ENCODE peak calls at places on chromosomes 1 and 21, in eight cellular contexts. L is pancreas, M is psoas muscle, Z is transverse colon, W is body of pancreas, Q is GM06990, G is stomach, N is fibroblast of the aortic adventitia. H is an unnamed sample.

GRCh38 chr1:237105826-237106225 is 63.8 kb downstream of the RYR2 start:
- DNase-seq in L (no peak), W (no peak), Z (no peak), Q (no peak), M (no peak), N (no peak), G (no peak), H (no peak)

GRCh38 chr1:2588661-2589330 is 2.2 kb downstream of the PRXL2B start:
- DNase-seq in Q (no peak), L (no peak), W (no peak), N (no peak), M (peak), G (no peak), Z (no peak), H (no peak)

GRCh38 chr1:41481109-41481775 is 3.2 kb downstream of the EDN2 start:
- DNase-seq in W (no peak), G (no peak), M (peak), L (no peak), Q (no peak), N (no peak), Z (no peak), H (no peak)

GRCh38 chr1:208232639-208233038 is 11.5 kb downstream of the PLXNA2 start:
- DNase-seq in N (no peak), M (no peak), Q (no peak), W (no peak), Z (no peak), G (no peak), L (no peak), H (no peak)

GRCh38 chr1:150619576-150620509 is 9.6 kb downstream of the ENSA start:
- DNase-seq in G (no peak), L (peak), Z (no peak), N (peak), W (peak), Q (no peak), M (no peak), H (peak)

GRCh38 chr1:3971981-3972380 is 71.9 kb upstream of the C1orf174 start:
- DNase-seq in N (no peak), G (no peak), Z (no peak), L (no peak), W (no peak), M (no peak), Q (no peak), H (no peak)

GRCh38 chr1:154583691-154584212 is 16.2 kb downstream of the CHRNB2 start:
- DNase-seq in L (no peak), Z (no peak), M (no peak), W (no peak), N (peak), G (no peak), Q (no peak), H (no peak)

GRCh38 chr1:39608906-39609305 is 30.5 kb downstream of the HEYL start:
- DNase-seq in W (no peak), L (no peak), N (no peak), Q (no peak), M (no peak), G (no peak), Z (no peak), H (no peak)

GRCh38 chr1:235943581-235944114 is 76.9 kb upstream of the LYST start:
- DNase-seq in G (no peak), L (no peak), Q (no peak), N (peak), Z (no peak), M (no peak), W (no peak), H (peak)

GRCh38 chr1:151189638-151190445 is at the start of gene VPS72:
- DNase-seq in W (peak), Q (peak), N (peak), Z (peak), L (peak), M (peak), G (peak), H (peak)

GRCh38 chr21:42561742-42562141 is 48.1 kb downstream of the SLC37A1 start:
- DNase-seq in W (peak), G (no peak), Z (peak), L (no peak), M (no peak), N (no peak), Q (peak), H (no peak)

GRCh38 chr1:110605901-110606783 is at the start of gene KCNA2:
- DNase-seq in Z (peak), N (no peak), M (peak), G (peak), L (peak), Q (no peak), W (peak), H (peak)

GRCh38 chr1:151373196-151373595 is 691 bp upstream of the SELENBP1 start:
- DNase-seq in Q (no peak), M (no peak), Z (no peak), W (no peak), L (no peak), G (no peak), N (no peak), H (no peak)

GRCh38 chr1:151124763-151125403 is 21.5 kb downstream of the SEMA6C start:
- DNase-seq in N (no peak), L (no peak), W (peak), M (no peak), Q (no peak), G (no peak), Z (no peak), H (no peak)

GRCh38 chr1:204760350-204761134 is 75.0 kb upstream of the LRRN2 start:
- DNase-seq in Q (no peak), N (no peak), L (no peak), G (no peak), W (no peak), Z (no peak), M (no peak), H (peak)

GRCh38 chr1:227072991-227073390 is 132.9 kb downstream of the COQ8A start:
- DNase-seq in N (peak), L (no peak), W (no peak), M (no peak), Q (peak), G (no peak), Z (no peak), H (no peak)

GRCh38 chr1:230101556-230101955 is 34.5 kb downstream of the GALNT2 start:
- DNase-seq in Z (no peak), W (no peak), L (no peak), M (no peak), Q (no peak), N (peak), G (no peak), H (no peak)

GRCh38 chr1:208084764-208085163 is 159.4 kb downstream of the PLXNA2 start:
- DNase-seq in G (no peak), M (no peak), N (no peak), Q (no peak), L (no peak), W (no peak), Z (no peak), H (no peak)

GRCh38 chr1:16118706-16119105 is 37.2 kb downstream of the EPHA2 start:
- DNase-seq in Z (no peak), Q (no peak), M (no peak), N (no peak), W (no peak), L (no peak), G (no peak), H (no peak)

GRCh38 chr1:147509786-147510360 is 31.4 kb upstream of the BCL9 start:
- DNase-seq in N (no peak), Q (no peak), Z (no peak), M (no peak), G (no peak), L (no peak), W (no peak), H (no peak)

GRCh38 chr1:12171206-12172041 is 4.6 kb downstream of the TNFRSF1B start:
- DNase-seq in W (no peak), N (no peak), L (no peak), G (no peak), Q (no peak), M (no peak), Z (no peak), H (no peak)

GRCh38 chr1:67393240-67393639 is 37.0 kb downstream of the SERBP1 start:
- DNase-seq in Z (peak), M (peak), N (no peak), Q (no peak), G (peak), W (peak), L (peak), H (no peak)

GRCh38 chr1:41152622-41153044 is 89.5 kb downstream of the SCMH1 start:
- DNase-seq in G (no peak), L (no peak), M (no peak), Q (no peak), N (peak), Z (no peak), W (peak), H (peak)

GRCh38 chr1:10704383-10704882 is 92.0 kb downstream of the CASZ1 start:
- DNase-seq in N (no peak), Q (no peak), Z (no peak), G (peak), M (no peak), W (peak), L (peak), H (no peak)

GRCh38 chr1:100699744-100700143 is 19.8 kb upstream of the VCAM1 start:
- DNase-seq in M (no peak), N (peak), Z (no peak), W (no peak), L (no peak), G (no peak), Q (no peak), H (no peak)

GRCh38 chr21:32364387-32364786 is 28.4 kb downstream of the URB1 start:
- DNase-seq in L (no peak), N (peak), M (no peak), Q (no peak), Z (peak), G (peak), W (no peak), H (no peak)

GRCh38 chr1:41484881-41485280 is 398 bp upstream of the EDN2 start:
- DNase-seq in Z (no peak), G (no peak), Q (no peak), L (no peak), W (no peak), M (no peak), N (no peak), H (no peak)

GRCh38 chr1:10710489-10710888 is 86.0 kb downstream of the CASZ1 start:
- DNase-seq in L (no peak), M (peak), Q (no peak), Z (no peak), G (no peak), N (no peak), W (no peak), H (no peak)

GRCh38 chr1:221689138-221689537 is 52.8 kb downstream of the DUSP10 start:
- DNase-seq in M (no peak), Z (no peak), N (no peak), Q (no peak), W (no peak), L (no peak), G (no peak), H (no peak)

GRCh38 chr21:34909492-34910292 is 139.4 kb downstream of the RUNX1 start:
- DNase-seq in G (no peak), M (no peak), W (no peak), Z (no peak), N (peak), Q (no peak), L (no peak), H (no peak)

GRCh38 chr1:178653091-178653490 is 72.0 kb upstream of the RALGPS2 start:
- DNase-seq in M (no peak), L (no peak), Q (no peak), G (peak), W (no peak), N (no peak), Z (peak), H (peak)

GRCh38 chr21:33682992-33683627 is 40.8 kb downstream of the ITSN1 start:
- DNase-seq in Q (no peak), L (no peak), G (no peak), M (no peak), W (no peak), N (peak), Z (no peak), H (peak)

GRCh38 chr21:23743821-23744220 is 1863.5 kb downstream of the MRPL39 start:
- DNase-seq in G (no peak), M (no peak), Z (no peak), N (no peak), W (no peak), L (no peak), Q (no peak), H (no peak)

GRCh38 chr21:23740463-23740862 is 1866.8 kb downstream of the MRPL39 start:
- DNase-seq in M (no peak), Z (no peak), Q (no peak), N (no peak), W (no peak), G (no peak), L (no peak), H (no peak)
- TF ChIP-seq CTCF in M (no peak), Z (no peak), Q (no peak), N (no peak), W (no peak), G (no peak), L (no peak), H (no peak)

GRCh38 chr21:39350094-39351006 is 1.5 kb upstream of the HMGN1 start:
- DNase-seq in W (no peak), L (no peak), Z (no peak), Q (no peak), G (no peak), N (peak), M (no peak), H (peak)
- H3K4me3 ChIP-seq in W (no peak), L (peak), Z (peak), Q (peak), G (peak), N (peak), M (peak), H (peak)

DNA sequence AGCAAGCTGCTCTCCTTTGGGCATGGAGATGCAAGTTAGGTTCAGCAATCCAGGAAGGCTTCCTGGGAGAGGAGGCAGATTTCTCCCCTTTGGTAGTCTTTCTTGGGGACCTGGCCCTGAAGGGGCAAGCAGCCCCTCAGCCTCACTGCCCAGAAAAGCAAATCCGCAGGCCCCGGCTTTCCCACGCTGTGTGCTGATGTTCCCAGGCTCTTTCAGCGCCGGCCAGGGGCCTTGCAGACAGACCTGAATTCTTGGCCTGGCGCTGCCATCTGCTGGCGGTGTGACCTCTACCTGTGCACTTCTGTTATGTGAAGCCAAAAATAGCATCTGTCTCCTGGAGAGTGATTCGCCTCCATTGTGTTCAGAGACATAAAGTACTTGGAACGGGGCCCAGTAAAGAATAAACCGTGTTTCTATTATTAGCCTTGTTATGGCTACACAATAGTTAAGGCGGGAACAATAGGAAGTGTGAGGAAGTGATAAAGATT is 64.8 kb downstream of the ALPL start:
- DNase-seq in L (peak), Q (no peak), G (peak), W (peak), N (peak), M (peak), Z (peak), H (peak)
- TF ChIP-seq CTCF in L (no peak), Q (peak), G (peak), W (peak), N (peak), M (peak), Z (peak), H (peak)

GRCh38 chr1:25030674-25031589 is 100.9 kb upstream of the RUNX3 start:
- DNase-seq in M (no peak), N (no peak), G (no peak), Q (peak), L (no peak), W (no peak), Z (peak), H (no peak)
- H3K4me3 ChIP-seq in M (no peak), N (no peak), G (no peak), Q (peak), L (no peak), W (no peak), Z (no peak), H (no peak)

DNA sequence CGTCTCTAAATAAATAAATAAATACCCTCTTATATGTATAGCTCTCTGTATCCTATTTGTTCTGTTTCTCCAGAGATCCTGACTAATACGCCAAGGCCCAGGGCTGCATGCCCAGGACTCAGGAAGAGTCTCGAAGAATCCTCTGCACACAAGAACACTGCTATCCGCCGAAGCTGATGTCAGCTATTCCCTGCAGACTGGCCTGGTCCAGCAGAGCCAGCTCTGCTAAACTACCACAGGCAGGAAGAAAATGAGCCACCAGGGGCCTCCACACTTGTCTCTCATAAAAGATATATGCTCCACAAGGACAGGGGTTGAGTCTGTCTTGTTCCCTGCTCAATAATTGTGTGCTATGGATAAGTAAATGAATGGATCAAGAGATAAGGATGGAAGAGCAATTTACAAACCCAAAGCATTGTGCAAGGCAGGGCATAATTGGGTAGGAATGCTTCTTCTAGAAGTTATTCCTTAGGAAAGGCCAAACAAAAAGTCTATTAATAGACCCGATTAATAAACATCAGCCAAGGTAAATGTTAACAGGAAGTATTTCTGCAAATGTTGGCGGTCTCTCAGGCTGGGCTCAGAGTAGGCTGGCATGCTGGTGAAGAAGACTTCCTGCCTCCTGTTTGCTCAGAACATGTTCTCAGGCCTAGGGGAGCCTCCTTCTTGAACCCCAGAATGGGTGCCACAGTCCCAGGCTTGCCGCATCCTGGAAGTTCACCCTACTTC is 26.3 kb upstream of the MAN1C1 start:
- DNase-seq in W (peak), N (peak), Z (no peak), G (peak), M (peak), Q (no peak), L (no peak), H (no peak)
- TF ChIP-seq CTCF in W (no peak), N (peak), Z (no peak), G (no peak), M (no peak), Q (peak), L (no peak), H (no peak)

GRCh38 chr21:41506526-41507520 is 1.1 kb downstream of the TMPRSS2 start:
- DNase-seq in Q (no peak), W (peak), Z (peak), L (peak), N (no peak), G (peak), M (no peak), H (no peak)
- H3K4me3 ChIP-seq in Q (no peak), W (peak), Z (peak), L (peak), N (no peak), G (peak), M (no peak), H (no peak)

GRCh38 chr1:19644422-19644760 is 280 bp downstream of the NBL1 start:
- DNase-seq in Q (no peak), W (no peak), Z (no peak), N (no peak), M (no peak), L (no peak), G (no peak), H (no peak)

GRCh38 chr1:19644761-19645543 is 841 bp downstream of the NBL1 start:
- DNase-seq in Z (peak), N (no peak), M (peak), Q (no peak), W (no peak), L (no peak), G (peak), H (peak)

GRCh38 chr1:19643602-19644419 is at the start of gene NBL1:
- DNase-seq in L (peak), W (peak), G (peak), Q (no peak), M (peak), Z (peak), N (peak), H (peak)

GRCh38 chr1:19640363-19641316 is 3.5 kb upstream of the NBL1 start:
- DNase-seq in M (no peak), N (no peak), L (no peak), W (no peak), G (peak), Z (peak), Q (no peak), H (peak)

GRCh38 chr1:19643113-19643512 is 998 bp upstream of the NBL1 start:
- DNase-seq in M (no peak), G (peak), Q (no peak), W (no peak), Z (peak), L (no peak), N (no peak), H (no peak)
- TF ChIP-seq CTCF in M (no peak), G (no peak), Q (no peak), W (no peak), Z (peak), L (no peak), N (peak), H (no peak)

DNA sequence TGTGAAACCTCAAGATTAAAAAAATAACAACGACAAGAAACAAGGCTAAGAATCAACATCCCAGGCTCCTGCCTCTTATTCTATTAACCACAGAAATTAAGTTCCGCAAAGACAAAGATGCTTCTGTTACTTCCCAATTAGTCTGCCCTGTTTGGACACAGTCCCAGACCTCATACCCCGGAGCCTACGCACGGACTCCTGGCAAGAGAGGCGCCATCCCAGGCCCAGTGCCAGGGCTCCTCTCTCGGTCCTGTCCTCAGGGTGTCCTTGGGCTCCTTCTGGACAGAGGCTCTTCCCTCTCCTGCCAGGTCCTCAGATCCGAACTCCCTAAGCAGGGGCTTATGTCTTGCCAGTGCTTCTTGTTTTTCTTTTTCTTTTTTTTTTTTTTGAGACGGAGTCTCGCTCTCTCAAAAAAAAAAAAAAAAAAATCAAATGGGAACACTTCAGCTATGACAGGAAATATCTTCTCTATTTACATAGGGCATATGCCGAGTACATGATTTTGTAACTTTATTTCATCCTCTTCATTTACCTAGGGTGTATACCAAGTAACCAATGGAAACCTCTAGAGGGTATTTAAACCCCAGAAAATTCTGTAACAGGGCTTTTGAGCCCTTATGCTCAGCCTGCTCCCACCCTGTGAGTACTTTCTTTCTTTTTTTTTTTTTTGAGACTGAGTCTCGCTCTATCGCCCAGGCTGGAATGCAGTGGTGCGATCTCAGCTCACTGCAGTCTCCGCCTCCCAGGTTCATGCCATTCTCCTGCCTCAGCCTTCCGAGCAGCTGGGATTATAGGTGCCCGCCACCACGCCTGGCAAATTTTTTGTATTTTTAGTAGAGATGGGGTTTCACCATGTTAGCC is 11.7 kb upstream of the ENO1 start:
- DNase-seq in Z (peak), L (peak), M (peak), W (peak), N (peak), G (peak), Q (no peak), H (peak)
- H3K4me3 ChIP-seq in Z (no peak), L (no peak), M (peak), W (no peak), N (peak), G (peak), Q (no peak), H (peak)

GRCh38 chr1:117093870-117094621 is 27.5 kb downstream of the TRIM45 start:
- DNase-seq in L (no peak), G (no peak), Q (no peak), M (no peak), Z (no peak), W (no peak), N (peak), H (peak)
- TF ChIP-seq CTCF in L (no peak), G (no peak), Q (peak), M (peak), Z (peak), W (no peak), N (peak), H (peak)

GRCh38 chr1:36440044-36440443 is 10.2 kb downstream of the OSCP1 start:
- DNase-seq in W (no peak), M (no peak), Q (no peak), Z (no peak), L (no peak), N (no peak), G (no peak), H (no peak)
- H3K4me3 ChIP-seq in W (no peak), M (no peak), Q (no peak), Z (no peak), L (no peak), N (no peak), G (no peak), H (no peak)

H was measured in foreskin fibroblast.